ENCODE peak calls at places on chromosomes 6 and 20, in seven cellular contexts. L is T-helper 1 cell, C is bronchial epithelial cell, D is occipital lobe, V is SHP77, R is activated gamma-delta T cell treated with Interleukin-2 at 50 U/mL for 16 hours, M is lung. E is an unnamed sample.

GRCh38 chr6:31582230-31582601 is at the start of gene LTB:
- DNase-seq in V (no peak), L (peak; percentile 62), D (no peak), C (no peak), R (peak; percentile 77), M (no peak), E (peak; percentile 70)

GRCh38 chr6:77458421-77458820 is 4.9 kb downstream of the HTR1B start:
- DNase-seq in M (no peak), D (no peak), R (no peak), L (no peak), V (no peak), C (no peak), E (no peak)

GRCh38 chr6:100217225-100217624 is 223.2 kb upstream of the MCHR2 start:
- DNase-seq in C (no peak), M (no peak), R (no peak), L (no peak), D (no peak), V (no peak), E (no peak)

GRCh38 chr20:63830821-63831593 is at the start of gene ZBTB46:
- DNase-seq in C (no peak), M (no peak), R (no peak), L (no peak), V (peak; percentile 59), D (no peak), E (no peak)

GRCh38 chr6:151034825-151035781 is 169.6 kb downstream of the MTHFD1L start:
- DNase-seq in D (no peak), V (no peak), C (no peak), M (no peak), L (no peak), R (no peak), E (no peak)

GRCh38 chr6:121666809-121667208 is 231.4 kb downstream of the GJA1 start:
- DNase-seq in V (no peak), R (no peak), L (no peak), M (no peak), C (peak; percentile 86), D (no peak), E (no peak)

GRCh38 chr6:1526689-1527088 is 83.0 kb upstream of the FOXC1 start:
- DNase-seq in M (no peak), C (no peak), D (no peak), R (no peak), V (no peak), L (no peak), E (no peak)

GRCh38 chr6:21556968-21557721 is 36.4 kb upstream of the SOX4 start:
- DNase-seq in R (no peak), C (peak; percentile 91), V (no peak), L (no peak), M (no peak), D (no peak), E (no peak)

GRCh38 chr20:31678389-31679356 is 41.0 kb downstream of the COX4I2 start:
- DNase-seq in D (no peak), V (no peak), C (peak; percentile 62), R (no peak), L (no peak), M (no peak), E (no peak)

GRCh38 chr20:23021541-23021940 is 13.6 kb upstream of the SSTR4 start:
- DNase-seq in D (no peak), M (no peak), R (no peak), C (no peak), L (no peak), V (no peak), E (no peak)

GRCh38 chr20:41649489-41649888 is 31.3 kb upstream of the CHD6 start:
- DNase-seq in R (no peak), D (no peak), M (no peak), C (no peak), L (no peak), V (peak; percentile 22), E (no peak)

GRCh38 chr6:53483423-53484353 is 61.2 kb downstream of the GCLC start:
- DNase-seq in M (no peak), D (no peak), V (peak; percentile 66), L (no peak), R (no peak), C (no peak), E (no peak)

GRCh38 chr6:14743465-14744211 is 502.2 kb upstream of the JARID2 start:
- DNase-seq in L (no peak), R (peak; percentile 47), C (peak; percentile 99), V (no peak), M (no peak), D (no peak), E (no peak)

GRCh38 chr6:108207013-108207412 is 41.2 kb downstream of the NR2E1 start:
- DNase-seq in D (no peak), M (no peak), R (no peak), L (no peak), V (no peak), C (no peak), E (no peak)

GRCh38 chr20:1122388-1123315 is 4.2 kb downstream of the PSMF1 start:
- DNase-seq in D (no peak), R (no peak), C (peak; percentile 48), V (peak; percentile 56), L (no peak), M (peak; percentile 60), E (no peak)

GRCh38 chr6:136067731-136068341 is 182.3 kb downstream of the MTFR2 start:
- DNase-seq in D (no peak), M (no peak), L (no peak), C (peak; percentile 90), R (no peak), V (no peak), E (no peak)

GRCh38 chr6:80547827-80548226 is 441.4 kb downstream of the BCKDHB start:
- DNase-seq in V (no peak), L (no peak), D (no peak), R (no peak), C (peak; percentile 70), M (no peak), E (no peak)

GRCh38 chr6:41887355-41887754 is 7.8 kb downstream of the USP49 start:
- DNase-seq in M (no peak), C (no peak), D (no peak), L (no peak), V (no peak), R (no peak), E (no peak)

GRCh38 chr20:21265457-21266190 is 37.5 kb upstream of the XRN2 start:
- DNase-seq in R (no peak), M (no peak), D (no peak), V (no peak), L (no peak), C (no peak), E (no peak)

GRCh38 chr6:11975353-11975977 is 36.6 kb upstream of the HIVEP1 start:
- DNase-seq in L (no peak), V (no peak), C (no peak), D (no peak), R (no peak), M (no peak), E (no peak)

GRCh38 chr6:139367810-139368321 is 6.6 kb downstream of the CITED2 start:
- DNase-seq in C (no peak), R (no peak), V (no peak), M (no peak), D (no peak), L (no peak), E (no peak)

GRCh38 chr6:107116328-107116892 is 1.1 kb upstream of the BEND3 start:
- DNase-seq in V (peak; percentile 69), R (peak; percentile 7), D (no peak), L (no peak), M (peak; percentile 34), C (peak; percentile 54), E (no peak)

GRCh38 chr20:34732523-34732922 is 28.4 kb downstream of the TP53INP2 start:
- DNase-seq in D (no peak), M (no peak), L (no peak), C (no peak), V (no peak), R (no peak), E (no peak)

GRCh38 chr6:1574083-1574761 is 35.5 kb upstream of the FOXC1 start:
- DNase-seq in V (no peak), D (no peak), C (peak; percentile 30), L (no peak), R (no peak), M (no peak), E (no peak)

GRCh38 chr6:4268171-4268570 is 132.8 kb upstream of the ECI2 start:
- DNase-seq in M (no peak), R (no peak), L (no peak), D (no peak), V (no peak), C (no peak), E (no peak)

GRCh38 chr20:43938932-43939761 is 24.5 kb downstream of the TOX2 start:
- DNase-seq in R (no peak), D (no peak), V (no peak), L (no peak), C (peak; percentile 95), M (peak; percentile 85), E (no peak)

GRCh38 chr20:10061641-10062040 is 26.9 kb downstream of the ANKEF1 start:
- DNase-seq in R (no peak), V (peak; percentile 77), L (no peak), D (no peak), M (no peak), C (no peak), E (no peak)

GRCh38 chr6:31158863-31159855 is 770 bp downstream of the TCF19 start:
- DNase-seq in D (no peak), L (no peak), V (no peak), C (peak; percentile 59), M (no peak), R (no peak), E (peak; percentile 17)

GRCh38 chr6:13273202-13273930 is 55.0 kb downstream of the TBC1D7 start:
- DNase-seq in M (no peak), D (no peak), V (no peak), L (no peak), R (no peak), C (no peak), E (no peak)

GRCh38 chr6:163709693-163710092 is 295.2 kb downstream of the QKI start:
- DNase-seq in C (no peak), M (no peak), V (no peak), D (no peak), L (no peak), R (no peak), E (no peak)

GRCh38 chr6:62229231-62229630 is 56.8 kb downstream of the KHDRBS2 start:
- DNase-seq in M (no peak), V (no peak), L (no peak), R (no peak), C (no peak), D (no peak), E (no peak)

GRCh38 chr6:98634569-98634968 is 199.8 kb upstream of the POU3F2 start:
- DNase-seq in V (no peak), M (no peak), C (peak; percentile 4), R (no peak), L (no peak), D (no peak), E (no peak)

GRCh38 chr20:46261456-46262253 is 46.6 kb downstream of the CDH22 start:
- DNase-seq in C (no peak), L (no peak), D (no peak), R (no peak), V (no peak), M (no peak), E (no peak)

GRCh38 chr6:136782021-136782770 is 10.1 kb downstream of the MAP3K5 start:
- DNase-seq in V (no peak), R (no peak), C (peak; percentile 85), M (no peak), L (no peak), D (no peak), E (no peak)

GRCh38 chr20:16095241-16095640 is 478.0 kb downstream of the KIF16B start:
- DNase-seq in C (no peak), M (no peak), R (no peak), L (no peak), D (no peak), V (no peak), E (no peak)

GRCh38 chr6:1771324-1771723 is 161.6 kb downstream of the FOXC1 start:
- DNase-seq in R (peak; percentile 20), D (no peak), M (no peak), L (no peak), C (peak; percentile 90), V (peak; percentile 75), E (no peak)

GRCh38 chr20:53737404-53738038 is 143.9 kb upstream of the ZNF217 start:
- DNase-seq in D (no peak), R (no peak), V (no peak), M (no peak), L (no peak), C (no peak), E (no peak)

E was measured in T-helper 22 cell.